ENCODE peak calls at places on chromosomes 11 and 22, in six cellular contexts. K, U, L, B, C and S are unnamed samples. For H3K4me1, the result is how much of the 10 kb centered on the place peaks cover.

GRCh38 chr11:69908511-69909220 is 89.5 kb upstream of the FGF3 start:
- DNase-seq in K (no peak), U (no peak), L (no peak), B (no peak), C (no peak), S (no peak)

GRCh38 chr22:48534395-48534958 is 1293.2 kb downstream of the BRD1 start:
- DNase-seq in K (no peak), U (peak), L (no peak), B (no peak), C (no peak), S (no peak)

GRCh38 chr11:126484266-126484665 is 128.8 kb downstream of the ST3GAL4 start:
- DNase-seq in K (no peak), U (no peak), L (no peak), B (no peak), C (no peak), S (no peak)

GRCh38 chr22:41052661-41053490 is 39.5 kb upstream of the EP300 start:
- DNase-seq in K (no peak), U (no peak), L (no peak), B (no peak), C (no peak), S (no peak)

GRCh38 chr11:32056445-32056844 is 34.4 kb upstream of the RCN1 start:
- DNase-seq in K (no peak), U (no peak), L (no peak), B (no peak), C (no peak), S (no peak)

GRCh38 chr11:124834526-124835190 is 30.6 kb upstream of the ROBO3 start:
- DNase-seq in K (no peak), U (no peak), L (no peak), B (no peak), C (no peak), S (no peak)

GRCh38 chr11:66070604-66071325 is 693 bp downstream of the PACS1 start:
- DNase-seq in K (peak), U (peak), L (peak), B (peak), C (no peak), S (peak)

GRCh38 chr11:65448074-65448417 is 25.4 kb downstream of the NEAT1 start:
- DNase-seq in K (no peak), U (no peak), L (no peak), B (no peak), C (peak), S (no peak)

GRCh38 chr11:100562102-100562501 is 125.0 kb upstream of the ARHGAP42 start:
- DNase-seq in K (no peak), U (no peak), L (no peak), B (no peak), C (no peak), S (no peak)

GRCh38 chr11:35237345-35237744 is 98.4 kb downstream of the CD44 start:
- DNase-seq in K (peak), U (no peak), L (no peak), B (no peak), C (no peak), S (no peak)

GRCh38 chr11:76797341-76798201 is 14.4 kb downstream of the TSKU start:
- DNase-seq in K (no peak), U (no peak), L (no peak), B (no peak), C (no peak), S (no peak)

GRCh38 chr22:46907578-46908215 is 145.2 kb downstream of the TBC1D22A start:
- DNase-seq in K (no peak), U (no peak), L (no peak), B (no peak), C (no peak), S (no peak)

GRCh38 chr11:21537980-21538379 is 654.9 kb upstream of the ANO5 start:
- DNase-seq in K (no peak), U (no peak), L (no peak), B (no peak), C (no peak), S (no peak)

GRCh38 chr22:31277741-31278642 is 14.3 kb downstream of the PIK3IP1 start:
- DNase-seq in K (no peak), U (no peak), L (no peak), B (no peak), C (no peak), S (peak)

GRCh38 chr11:93608280-93608862 is 53.1 kb upstream of the CEP295 start:
- DNase-seq in K (no peak), U (no peak), L (no peak), B (no peak), C (no peak), S (no peak)

GRCh38 chr11:69637956-69638871 is 2.7 kb upstream of the CCND1 start:
- DNase-seq in K (peak), U (peak), L (no peak), B (peak), C (no peak), S (no peak)

GRCh38 chr11:6568191-6568918 is 35.1 kb downstream of the RRP8 start:
- DNase-seq in K (peak), U (peak), L (peak), B (no peak), C (no peak), S (no peak)

GRCh38 chr11:121890377-121890776 is 225.6 kb downstream of the BLID start:
- DNase-seq in K (no peak), U (no peak), L (no peak), B (no peak), C (no peak), S (no peak)

GRCh38 chr11:75946531-75947530 is 131.8 kb downstream of the UVRAG start:
- DNase-seq in K (no peak), U (no peak), L (peak), B (peak), C (no peak), S (no peak)

GRCh38 chr22:22865311-22866072 is 22.1 kb upstream of the IGLL5 start:
- DNase-seq in K (no peak), U (no peak), L (no peak), B (no peak), C (peak), S (peak)

GRCh38 chr11:56909563-56909962 is 79.2 kb upstream of the OR5AK2 start:
- DNase-seq in K (no peak), U (no peak), L (no peak), B (no peak), C (no peak), S (no peak)

GRCh38 chr11:46886211-46886610 is 32.1 kb downstream of the LRP4 start:
- DNase-seq in K (no peak), U (no peak), L (no peak), B (no peak), C (no peak), S (no peak)

GRCh38 chr11:69499216-69499945 is 17.9 kb downstream of the LINC01488 start:
- DNase-seq in K (no peak), U (no peak), L (no peak), B (no peak), C (no peak), S (no peak)

GRCh38 chr11:129946256-129946655 is 50.9 kb upstream of the NFRKB start:
- DNase-seq in K (no peak), U (no peak), L (no peak), B (no peak), C (peak), S (no peak)

GRCh38 chr11:110479445-110480101 is 49.8 kb downstream of the FDX1 start:
- DNase-seq in K (peak), U (no peak), L (no peak), B (no peak), C (peak), S (no peak)

GRCh38 chr22:46031561-46031960 is 54.6 kb upstream of the WNT7B start:
- DNase-seq in K (no peak), U (no peak), L (no peak), B (no peak), C (no peak), S (no peak)

GRCh38 chr22:23263651-23264555 is 83.6 kb downstream of the BCR start:
- DNase-seq in K (no peak), U (no peak), L (no peak), B (no peak), C (peak), S (peak)

GRCh38 chr22:27501191-27501936 is 300.2 kb downstream of the MN1 start:
- DNase-seq in K (no peak), U (peak), L (no peak), B (no peak), C (no peak), S (no peak)

GRCh38 chr11:69541001-69541285 is 59.5 kb downstream of the LINC01488 start:
- DNase-seq in K (no peak), U (no peak), L (no peak), B (no peak), C (no peak), S (no peak)

GRCh38 chr11:128708660-128709059 is 14.8 kb downstream of the FLI1 start:
- DNase-seq in K (no peak), U (no peak), L (no peak), B (no peak), C (no peak), S (no peak)
- H3K4me1 ChIP-seq in K (under half), U (under half), L (under half), B (under half), C (under half), S (half or more)

DNA sequence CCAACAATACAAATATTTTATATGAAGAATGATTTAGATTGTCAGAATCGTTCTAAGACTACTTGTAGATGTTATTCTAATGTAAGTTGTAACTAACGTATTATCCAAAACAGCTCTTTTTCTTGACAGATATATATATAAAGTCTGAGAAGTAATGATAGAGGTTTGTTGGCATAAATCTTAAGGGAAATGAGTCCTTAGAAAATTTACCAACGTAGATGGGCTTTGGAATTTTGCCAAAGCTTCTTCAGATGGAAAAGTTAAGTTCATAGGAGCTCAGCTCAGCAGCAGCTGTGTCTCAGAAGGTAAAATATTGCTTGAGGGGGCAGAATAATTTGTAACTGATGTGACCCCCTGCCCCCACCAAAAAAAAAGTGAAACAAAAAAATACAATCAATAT is 66.7 kb downstream of the BID start:
- DNase-seq in K (no peak), U (no peak), L (no peak), B (no peak), C (no peak), S (no peak)
- H3K27ac ChIP-seq in K (no peak), U (no peak), L (no peak), B (peak), C (no peak), S (no peak)

DNA sequence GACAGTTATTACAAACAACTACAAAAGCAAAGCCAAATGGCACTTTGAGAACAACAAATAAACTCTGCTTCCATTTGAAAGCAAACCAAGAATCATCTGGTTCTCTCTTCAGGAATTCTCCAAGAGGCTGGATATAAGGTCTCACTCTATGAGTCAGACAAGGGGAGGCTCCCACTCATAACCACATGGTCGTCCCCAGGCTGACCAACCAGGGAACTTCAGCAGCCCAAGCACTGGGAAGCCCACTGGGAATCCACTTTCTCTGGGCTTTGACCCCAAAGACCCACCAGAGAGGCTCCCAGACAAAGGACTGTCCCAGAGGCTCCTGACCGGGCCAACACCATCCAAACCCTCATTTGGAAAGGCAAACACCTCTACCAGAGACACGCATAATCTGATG is 35.3 kb downstream of the DGCR2 start:
- DNase-seq in K (no peak), U (no peak), L (no peak), B (no peak), C (no peak), S (no peak)
- H3K4me3 ChIP-seq in K (no peak), U (no peak), L (no peak), B (no peak), C (no peak), S (no peak)

GRCh38 chr11:44575962-44576361 is 10.5 kb downstream of the CD82 start:
- DNase-seq in K (no peak), U (no peak), L (no peak), B (no peak), C (no peak), S (no peak)
- H3K4me1 ChIP-seq in K (under half), U (under half), L (under half), B (half or more), C (under half), S (half or more)

GRCh38 chr11:68002943-68003845 is 703 bp downstream of the UNC93B1 start:
- DNase-seq in K (peak), U (peak), L (no peak), B (no peak), C (peak), S (peak)
- H3K27ac ChIP-seq in K (no peak), U (peak), L (peak), B (peak), C (peak), S (peak)

DNA sequence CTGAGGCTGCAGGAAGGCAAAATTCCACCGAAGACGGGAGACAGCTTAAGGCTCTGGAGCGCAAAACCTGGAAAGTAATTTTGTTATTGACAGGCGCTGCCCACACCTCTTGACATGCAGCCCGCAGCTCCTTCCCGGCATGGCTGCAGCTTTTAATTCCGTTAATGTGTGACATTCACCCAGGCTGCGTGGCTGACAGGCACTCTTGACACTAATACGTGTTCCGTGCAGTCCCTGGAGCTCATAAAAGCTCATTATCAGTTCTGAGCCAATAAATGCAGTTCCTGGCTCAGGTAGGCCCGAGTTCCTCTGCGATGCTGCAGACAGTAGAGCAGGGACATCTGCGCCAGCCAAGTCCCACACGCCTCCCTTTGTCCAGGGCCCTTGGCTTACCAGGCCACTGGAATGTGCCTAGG is 34.8 kb downstream of the TSPAN18 start:
- DNase-seq in K (peak), U (no peak), L (no peak), B (no peak), C (no peak), S (no peak)
- H3K4me3 ChIP-seq in K (no peak), U (no peak), L (no peak), B (no peak), C (no peak), S (no peak)

GRCh38 chr11:8375460-8375859 is 111.8 kb upstream of the LMO1 start:
- DNase-seq in K (no peak), U (no peak), L (no peak), B (no peak), C (no peak), S (no peak)
- H3K4me1 ChIP-seq in K (under half), U (under half), L (under half), B (under half), C (under half), S (under half)

DNA sequence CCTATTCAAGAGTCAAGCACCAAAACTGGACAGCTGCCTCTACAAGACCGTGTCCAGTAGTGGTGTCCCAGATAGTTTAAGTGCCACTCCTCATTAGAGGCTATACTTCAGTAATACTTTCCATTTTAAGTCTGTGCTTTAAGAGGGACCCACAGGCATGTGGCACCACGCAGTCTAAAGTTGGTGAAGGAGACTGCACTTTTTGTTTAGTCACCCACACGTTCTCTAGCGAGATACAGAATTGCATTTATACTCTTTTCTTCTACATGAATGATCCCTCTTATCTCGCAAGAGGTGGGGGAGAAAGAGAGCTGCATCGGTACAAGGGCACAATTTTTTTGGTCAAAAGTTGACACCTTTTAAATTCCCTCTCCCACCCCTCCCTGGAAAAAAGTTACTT is 41.5 kb downstream of the DDX6 start:
- DNase-seq in K (peak), U (no peak), L (no peak), B (no peak), C (no peak), S (no peak)
- H3K27ac ChIP-seq in K (peak), U (no peak), L (no peak), B (no peak), C (no peak), S (peak)

DNA sequence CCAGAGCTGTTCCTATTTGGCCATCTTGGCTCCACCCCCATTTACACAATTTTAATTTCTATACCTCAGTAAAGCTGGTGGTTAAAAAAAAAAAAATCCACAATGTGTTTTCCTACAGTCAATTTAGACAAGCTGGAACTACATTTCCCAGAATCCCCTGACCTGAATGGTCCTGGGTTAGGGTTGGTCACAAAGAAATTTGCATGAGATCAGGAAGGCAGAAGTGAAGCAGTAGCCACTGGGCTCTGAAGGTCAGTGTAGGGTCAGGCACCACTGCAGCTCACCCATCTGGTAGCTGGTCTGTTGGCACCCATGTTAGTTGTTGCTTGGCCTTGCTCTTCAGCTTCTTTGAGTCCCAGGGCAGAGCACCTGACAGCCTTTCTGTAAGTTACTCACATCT is 210.7 kb upstream of the API5 start:
- DNase-seq in K (no peak), U (no peak), L (no peak), B (no peak), C (no peak), S (no peak)
- H3K4me3 ChIP-seq in K (no peak), U (no peak), L (no peak), B (no peak), C (no peak), S (no peak)